ENCODE peak calls at places on chromosomes 16 and 17, in eight cellular contexts. Q is AG08396; T is AG10803; H is WTC11; R is mesothelial cell of epicardium; P is mammary epithelial cell; O is EL; D is stimulated activated CD4-positive, alpha-beta T cell treated with anti-CD3 and anti-CD28 coated beads, TNF-alpha, amount 100 ng/mL, for 24 hours. G is an unnamed sample.
A peak's percentile ranks its signal among the peaks of the same experiment; 100 is the strongest.

GRCh38 chr16:3836641-3837040 is 43.9 kb downstream of the CREBBP start:
- DNase-seq in Q (no peak), T (no peak), H (no peak), R (no peak), P (no peak), O (no peak), D (no peak), G (no peak)

GRCh38 chr17:50431219-50431618 is 5.2 kb downstream of the ACSF2 start:
- DNase-seq in Q (no peak), T (no peak), H (no peak), R (no peak), P (no peak), O (no peak), D (no peak), G (no peak)

GRCh38 chr16:70252355-70252988 is 732 bp upstream of the EXOSC6 start:
- DNase-seq in Q (no peak), T (peak; percentile 17), H (peak; percentile 77), R (no peak), P (no peak), O (no peak), D (no peak), G (peak; percentile 24)

GRCh38 chr17:42142371-42142896 is 12.4 kb downstream of the RAB5C start:
- DNase-seq in Q (peak; percentile 60), T (peak; percentile 88), H (no peak), R (no peak), P (no peak), O (peak; percentile 87), D (no peak), G (no peak)

GRCh38 chr17:64393000-64393402 is 2.3 kb upstream of the PECAM1 start:
- DNase-seq in Q (no peak), T (no peak), H (no peak), R (no peak), P (no peak), O (no peak), D (no peak), G (no peak)

GRCh38 chr16:17159616-17160015 is 311.1 kb downstream of the XYLT1 start:
- DNase-seq in Q (no peak), T (no peak), H (no peak), R (no peak), P (no peak), O (no peak), D (no peak), G (no peak)

GRCh38 chr16:29819506-29819905 is 756 bp upstream of the MVP start:
- DNase-seq in Q (no peak), T (no peak), H (no peak), R (no peak), P (peak; percentile 30), O (no peak), D (no peak), G (peak; percentile 35)

GRCh38 chr17:4583796-4584124 is 569 bp upstream of the SMTNL2 start:
- DNase-seq in Q (peak; percentile 50), T (no peak), H (peak; percentile 60), R (no peak), P (no peak), O (peak; percentile 20), D (no peak), G (no peak)

GRCh38 chr17:44672479-44673093 is 16.3 kb downstream of the MEIOC start:
- DNase-seq in Q (no peak), T (peak; percentile 45), H (no peak), R (no peak), P (no peak), O (peak; percentile 39), D (no peak), G (no peak)

GRCh38 chr16:27225536-27226360 is 22.4 kb downstream of the KDM8 start:
- DNase-seq in Q (no peak), T (no peak), H (no peak), R (no peak), P (peak; percentile 4), O (no peak), D (no peak), G (peak; percentile 38)

GRCh38 chr16:16915771-16916170 is 536.8 kb downstream of the NPIPA7 start:
- DNase-seq in Q (no peak), T (no peak), H (no peak), R (no peak), P (no peak), O (no peak), D (no peak), G (no peak)

GRCh38 chr17:46742539-46743270 is 75.8 kb downstream of the WNT3 start:
- DNase-seq in Q (peak; percentile 77), T (peak; percentile 82), H (no peak), R (no peak), P (peak; percentile 87), O (peak; percentile 98), D (no peak), G (no peak)

GRCh38 chr17:82365586-82366295 is 5.8 kb upstream of the UTS2R start:
- DNase-seq in Q (no peak), T (no peak), H (no peak), R (no peak), P (no peak), O (no peak), D (no peak), G (no peak)

G was measured in NCI-H526.